ENCODE peak calls at places on chromosomes 5 and 9, in ten cellular contexts. N is PC-9, U is fibroblast of lung, M is astrocyte, F is HCT116, V is GM23248, R is neuronal stem cell, H is GM23338, L is hepatocyte, S is A549. O is an unnamed sample.

GRCh38 chr9:112059145-112059979 is 115.7 kb downstream of the SUSD1 start:
- DNase-seq in V (peak), U (peak), R (no peak), H (no peak), S (peak), L (peak), F (no peak), N (peak), M (peak), O (peak)

GRCh38 chr9:33320568-33321261 is 30.4 kb downstream of the NFX1 start:
- DNase-seq in L (peak), S (peak), R (no peak), N (peak), F (no peak), V (peak), H (no peak), M (peak), U (peak), O (peak)

GRCh38 chr9:72352911-72353388 is 12.1 kb downstream of the ZFAND5 start:
- DNase-seq in V (peak), R (no peak), N (peak), S (peak), U (no peak), H (peak), M (peak), L (no peak), F (no peak), O (no peak)

GRCh38 chr9:70438341-70438924 is 24.0 kb upstream of the KLF9 start:
- DNase-seq in R (no peak), L (peak), V (peak), H (no peak), U (peak), M (peak), F (peak), N (no peak), S (peak), O (peak)

GRCh38 chr5:150573216-150573615 is 65.3 kb downstream of the NDST1 start:
- DNase-seq in M (no peak), F (no peak), S (no peak), U (no peak), V (no peak), H (no peak), N (no peak), R (no peak), L (no peak), O (no peak)

GRCh38 chr5:106849266-106849665 is 821.5 kb downstream of the EFNA5 start:
- DNase-seq in S (peak), F (no peak), R (no peak), V (no peak), M (no peak), U (no peak), L (no peak), N (no peak), H (no peak), O (no peak)

GRCh38 chr5:123752576-123752975 is 240.6 kb downstream of the CSNK1G3 start:
- DNase-seq in M (peak), L (peak), F (no peak), H (no peak), U (peak), S (no peak), R (no peak), N (no peak), V (peak), O (peak)

GRCh38 chr9:124869466-124869985 is 7.6 kb downstream of the ARPC5L start:
- DNase-seq in N (no peak), S (no peak), L (peak), M (no peak), H (no peak), R (no peak), V (peak), U (no peak), F (no peak), O (peak)

GRCh38 chr5:150661086-150661485 is at the start of gene MYOZ3:
- DNase-seq in F (no peak), L (no peak), V (no peak), S (no peak), R (no peak), U (no peak), M (no peak), H (no peak), N (no peak), O (no peak)

GRCh38 chr5:1437452-1437851 is 7.8 kb downstream of the SLC6A3 start:
- DNase-seq in V (peak), H (peak), F (peak), N (no peak), S (peak), L (peak), U (peak), M (no peak), R (no peak), O (peak)

GRCh38 chr5:5025774-5026406 is 114.2 kb upstream of the ADAMTS16 start:
- DNase-seq in R (no peak), N (no peak), L (no peak), M (no peak), H (peak), U (no peak), F (no peak), S (peak), V (no peak), O (no peak)

GRCh38 chr9:93119953-93120845 is 13.9 kb downstream of the NINJ1 start:
- DNase-seq in S (peak), R (no peak), N (peak), U (peak), V (peak), M (peak), H (peak), L (peak), F (peak), O (peak)

GRCh38 chr5:132283423-132284043 is 10.7 kb upstream of the SLC22A4 start:
- DNase-seq in N (peak), R (no peak), L (no peak), U (peak), M (no peak), H (peak), S (peak), V (peak), F (no peak), O (peak)

GRCh38 chr9:134626576-134627416 is 14.8 kb upstream of the COL5A1 start:
- DNase-seq in R (no peak), F (no peak), M (peak), H (no peak), N (no peak), L (peak), V (no peak), S (no peak), U (peak), O (no peak)

GRCh38 chr9:26326473-26327044 is 566.0 kb downstream of the CAAP1 start:
- DNase-seq in F (peak), R (peak), V (peak), S (peak), H (peak), N (peak), L (peak), M (peak), U (peak), O (peak)

GRCh38 chr5:72472666-72473422 is 34.4 kb downstream of the ZNF366 start:
- DNase-seq in U (no peak), F (no peak), R (no peak), L (no peak), N (no peak), M (no peak), V (peak), H (no peak), S (no peak), O (no peak)

GRCh38 chr9:117134826-117135411 is 279.9 kb downstream of the ASTN2 start:
- DNase-seq in N (no peak), M (no peak), U (no peak), H (no peak), R (no peak), S (no peak), L (no peak), V (no peak), F (no peak), O (no peak)
- H3K4me2 ChIP-seq in N (no peak), M (no peak), U (no peak), H (no peak), R (no peak), S (no peak), L (no peak), V (no peak), F (no peak), O (no peak)

DNA sequence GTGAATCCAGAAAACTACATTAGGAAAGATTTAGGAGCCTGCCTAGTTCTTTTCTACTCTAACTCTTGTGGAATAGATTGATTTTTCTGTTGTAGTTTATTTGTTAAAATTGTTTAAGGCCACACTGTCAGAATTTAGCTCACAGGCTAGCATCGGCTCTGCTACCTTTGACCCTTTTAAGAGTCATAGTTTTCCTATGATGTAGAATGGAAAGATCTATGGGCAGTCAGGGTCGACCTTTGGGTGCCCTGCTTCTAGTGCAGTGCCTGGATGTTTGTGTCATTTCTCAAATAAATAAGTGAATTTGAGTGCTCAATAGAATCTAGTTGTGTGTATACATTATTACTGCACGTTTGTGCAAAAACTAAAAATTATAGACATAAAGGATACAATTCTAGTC is 38.7 kb downstream of the BASP1 start:
- DNase-seq in V (no peak), L (no peak), M (no peak), S (no peak), N (no peak), H (no peak), F (no peak), R (no peak), U (peak), O (no peak)
- H3K4me2 ChIP-seq in V (peak), L (no peak), M (no peak), S (peak), N (peak), H (no peak), F (no peak), R (no peak), U (no peak), O (no peak)

DNA sequence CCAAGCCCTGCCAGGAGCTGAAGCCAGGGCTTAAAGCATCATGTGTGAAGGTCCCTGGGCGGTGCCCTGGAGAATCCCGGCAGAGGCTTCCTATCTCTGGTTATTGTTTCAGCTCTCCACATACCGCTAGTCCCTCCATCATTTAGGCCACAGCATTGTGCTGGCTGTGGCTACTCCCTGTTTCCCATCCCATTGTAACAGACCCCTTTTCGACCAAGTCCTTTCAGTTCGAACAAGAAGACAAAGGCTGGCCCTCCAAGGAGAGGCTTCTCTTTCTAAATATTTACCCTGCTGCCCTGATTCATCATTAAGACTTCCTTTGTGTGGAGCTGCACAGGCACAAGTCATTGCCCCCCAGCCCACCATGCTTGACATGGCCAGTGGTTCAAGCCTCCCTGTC is 41.6 kb downstream of the NEUROG1 start:
- DNase-seq in M (no peak), N (no peak), L (no peak), U (no peak), V (no peak), S (no peak), H (no peak), F (no peak), R (no peak), O (no peak)
- H3K4me2 ChIP-seq in M (peak), N (peak), L (no peak), U (no peak), V (peak), S (no peak), H (no peak), F (no peak), R (no peak), O (no peak)

DNA sequence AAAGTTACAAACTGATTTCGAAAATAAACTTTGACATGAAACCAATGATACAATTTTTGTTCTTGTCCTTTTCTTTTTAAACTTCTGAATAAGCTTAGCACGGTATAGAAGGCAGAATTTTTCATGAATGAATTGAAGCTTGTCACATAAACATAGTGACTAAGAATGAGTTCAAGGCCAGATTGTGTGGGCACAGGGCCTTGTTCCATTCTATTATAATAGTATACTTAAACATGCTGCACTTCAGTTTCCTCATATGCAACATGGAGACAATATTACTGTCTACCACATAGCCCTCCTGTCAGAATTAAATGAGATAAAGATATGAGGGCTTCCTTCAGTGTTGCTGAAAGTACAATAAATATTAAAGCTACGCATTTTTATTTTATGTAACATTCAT is 204.2 kb upstream of the HAPLN1 start:
- DNase-seq in U (peak), V (peak), M (peak), H (no peak), L (no peak), S (no peak), N (no peak), R (no peak), F (no peak), O (peak)
- H3K4me2 ChIP-seq in U (peak), V (peak), M (peak), H (no peak), L (no peak), S (no peak), N (no peak), R (no peak), F (peak), O (no peak)

DNA sequence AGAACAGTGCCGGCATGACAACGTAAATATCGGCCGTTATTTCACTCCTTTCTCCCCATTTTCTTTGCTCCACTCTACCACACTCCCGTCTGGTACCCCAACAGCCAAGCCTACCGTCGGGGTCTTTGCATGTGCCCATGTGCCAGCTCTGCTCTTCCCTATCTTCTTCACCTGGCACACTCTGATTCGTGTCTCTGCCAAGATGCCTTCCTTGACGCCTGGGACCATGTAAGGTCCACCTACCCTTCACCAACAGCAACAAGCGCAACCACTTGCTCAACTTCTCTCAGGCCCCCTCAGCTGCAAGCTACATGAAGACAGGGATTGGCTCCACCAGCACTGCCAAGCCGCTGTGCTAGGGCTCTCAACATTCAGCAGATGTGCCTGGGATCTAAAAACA is 4.4 kb downstream of the MGAT1 start:
- DNase-seq in L (no peak), R (no peak), U (no peak), S (no peak), H (no peak), N (no peak), V (no peak), F (no peak), M (no peak), O (no peak)
- H3K4me2 ChIP-seq in L (no peak), R (no peak), U (no peak), S (no peak), H (no peak), N (no peak), V (peak), F (no peak), M (no peak), O (no peak)

DNA sequence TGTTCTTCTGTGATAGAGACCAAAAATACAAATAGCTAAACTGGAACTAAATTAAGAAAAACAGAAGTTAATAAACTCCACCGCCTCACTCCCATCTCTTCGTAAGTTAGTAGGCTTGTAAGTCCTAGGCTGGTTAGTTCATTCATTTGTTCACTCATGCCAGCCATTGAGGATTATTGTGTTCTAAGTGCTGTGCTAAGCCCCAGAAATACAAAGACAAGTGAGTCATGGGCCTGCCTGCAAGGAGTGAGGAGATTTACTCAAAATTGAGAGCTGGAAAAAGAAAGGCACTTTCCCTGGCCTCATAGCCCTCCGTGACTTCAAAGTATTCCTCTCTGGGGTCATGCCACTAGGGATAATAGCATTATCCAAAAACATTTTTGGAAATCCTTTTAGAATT is 8.5 kb downstream of the DOCK8 start:
- DNase-seq in S (no peak), R (no peak), V (no peak), M (no peak), N (no peak), H (no peak), U (no peak), F (no peak), L (no peak), O (no peak)
- H3K4me2 ChIP-seq in S (no peak), R (no peak), V (no peak), M (no peak), N (no peak), H (no peak), U (no peak), F (no peak), L (no peak), O (no peak)

DNA sequence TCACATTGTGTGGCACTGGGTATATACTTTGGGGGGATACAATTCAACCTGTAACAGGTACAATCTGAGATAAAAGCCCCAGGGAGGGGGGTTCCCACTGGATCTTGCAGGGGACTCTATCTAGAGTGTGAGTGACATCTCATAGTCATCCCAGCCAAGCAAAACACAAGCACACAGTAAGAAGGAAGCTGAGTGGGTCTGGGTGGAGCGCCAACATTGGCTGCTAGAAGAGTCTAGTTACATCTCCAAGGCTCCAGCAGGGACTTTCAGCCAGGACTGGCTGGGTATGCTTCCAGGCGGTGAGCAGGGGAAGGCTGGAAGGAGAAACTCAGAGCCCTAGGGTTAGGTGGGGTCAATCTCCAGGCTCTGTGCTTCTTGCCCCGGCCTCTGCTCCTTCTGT is 53.0 kb downstream of the IL31RA start:
- DNase-seq in U (peak), S (no peak), H (no peak), L (no peak), N (no peak), R (no peak), V (peak), M (peak), F (no peak), O (peak)
- H3K4me2 ChIP-seq in U (no peak), S (no peak), H (no peak), L (no peak), N (no peak), R (no peak), V (no peak), M (no peak), F (no peak), O (no peak)

O was measured in endothelial cell of umbilical vein.